ENCODE peak calls at places on chromosome 19, in five cellular contexts. N is nephron progenitor cell; C is activated naive CD8-positive, alpha-beta T cell treated with anti-CD3 and anti-CD28 coated beads for 36 hours; M is GOT3; G is A172. D is an unnamed sample.

GRCh38 chr19:18895828-18896341 is at the start of gene CERS1:
- DNase-seq in N (peak), C (peak), M (no peak), G (no peak), D (peak)

GRCh38 chr19:870314-870713 is 10.8 kb downstream of the CFD start:
- DNase-seq in N (no peak), C (no peak), M (no peak), G (no peak), D (no peak)

GRCh38 chr19:58400638-58400915 is 5.1 kb downstream of the RNF225 start:
- DNase-seq in N (no peak), C (no peak), M (no peak), G (no peak), D (no peak)

GRCh38 chr19:15324791-15325519 is 7.4 kb downstream of the BRD4 start:
- DNase-seq in N (no peak), C (no peak), M (no peak), G (no peak), D (no peak)

GRCh38 chr19:51535535-51535934 is 4.1 kb upstream of the SIGLEC6 start:
- DNase-seq in N (no peak), C (no peak), M (no peak), G (no peak), D (no peak)

GRCh38 chr19:18507021-18507726 is 14.7 kb downstream of the ELL start:
- DNase-seq in N (no peak), C (no peak), M (no peak), G (no peak), D (no peak)

GRCh38 chr19:50266896-50267295 is 62.3 kb downstream of the KCNC3 start:
- DNase-seq in N (peak), C (peak), M (no peak), G (no peak), D (no peak)

GRCh38 chr19:19205416-19206410 is 2.5 kb upstream of the NR2C2AP start:
- DNase-seq in N (no peak), C (no peak), M (no peak), G (no peak), D (no peak)

GRCh38 chr19:7706662-7707454 is 4.9 kb upstream of the FCER2 start:
- DNase-seq in N (no peak), C (no peak), M (no peak), G (no peak), D (no peak)

GRCh38 chr19:17441241-17442135 is 7.0 kb downstream of the TMEM221 start:
- DNase-seq in N (peak), C (peak), M (no peak), G (peak), D (peak)

D was measured in A673.